ENCODE peak calls at places on chromosomes 16 and 17, in seven cellular contexts. U, K, B, Q, L, W and A are unnamed samples.

GRCh38 chr16:81767987-81768592 is 11.0 kb upstream of the PLCG2 start:
- DNase-seq in U (no peak), Q (no peak), K (no peak), W (no peak), B (no peak), L (no peak), A (no peak)

GRCh38 chr17:66301418-66301863 is 972 bp upstream of the PRKCA start:
- DNase-seq in B (no peak), L (no peak), U (no peak), Q (no peak), K (peak; percentile 10), W (no peak), A (no peak)

GRCh38 chr17:29630630-29631193 is 8.0 kb upstream of the CORO6 start:
- DNase-seq in U (no peak), K (no peak), Q (no peak), B (no peak), L (no peak), W (no peak), A (no peak)

GRCh38 chr17:67696853-67697505 is 20.8 kb upstream of the NOL11 start:
- DNase-seq in W (no peak), Q (no peak), B (no peak), U (no peak), K (no peak), L (no peak), A (no peak)

GRCh38 chr17:57256708-57257112 is 387 bp downstream of the MSI2 start:
- DNase-seq in U (no peak), Q (peak; percentile 33), W (peak; percentile 53), L (peak; percentile 36), B (peak; percentile 40), K (peak; percentile 34), A (peak; percentile 41)

GRCh38 chr17:48637323-48638260 is 11.4 kb upstream of the HOXB9 start:
- DNase-seq in W (no peak), U (no peak), B (no peak), K (no peak), L (no peak), Q (peak; percentile 99), A (no peak)

GRCh38 chr16:83793179-83793578 is 14.6 kb upstream of the HSBP1 start:
- DNase-seq in K (no peak), B (no peak), U (no peak), L (no peak), Q (no peak), W (no peak), A (no peak)

GRCh38 chr17:41406205-41406604 is 8.8 kb upstream of the KRT31 start:
- DNase-seq in K (no peak), W (no peak), L (no peak), B (no peak), U (no peak), Q (no peak), A (no peak)

GRCh38 chr17:12985431-12986285 is 32.2 kb downstream of the ELAC2 start:
- DNase-seq in Q (no peak), W (no peak), U (no peak), K (no peak), B (no peak), L (peak; percentile 67), A (no peak)

GRCh38 chr17:80036715-80037477 is 454 bp downstream of the CCDC40 start:
- DNase-seq in W (peak; percentile 64), Q (peak; percentile 75), B (no peak), U (no peak), L (peak; percentile 50), K (peak; percentile 37), A (peak; percentile 50)

GRCh38 chr16:4769306-4769638 is 2.3 kb upstream of the ZNF500 start:
- DNase-seq in U (no peak), L (no peak), K (no peak), B (no peak), W (no peak), Q (no peak), A (no peak)

GRCh38 chr16:23209606-23210005 is 27.1 kb downstream of the SCNN1G start:
- DNase-seq in L (no peak), K (peak; percentile 47), W (no peak), B (no peak), U (no peak), Q (no peak), A (no peak)

GRCh38 chr16:81446318-81447275 is 2.0 kb downstream of the CMIP start:
- DNase-seq in B (no peak), W (no peak), Q (peak; percentile 52), L (no peak), U (no peak), K (peak; percentile 61), A (peak; percentile 62)

GRCh38 chr17:31907342-31907975 is 6.0 kb upstream of the UTP6 start:
- DNase-seq in W (no peak), L (peak; percentile 36), U (peak; percentile 70), Q (no peak), K (peak; percentile 40), B (no peak), A (no peak)

GRCh38 chr16:88807626-88808453 is 3.9 kb downstream of the APRT start:
- DNase-seq in Q (no peak), K (no peak), B (no peak), U (peak; percentile 61), W (no peak), L (no peak), A (no peak)

GRCh38 chr17:8991514-8992285 is 26.2 kb upstream of the PIK3R5 start:
- DNase-seq in B (peak; percentile 64), W (peak; percentile 58), U (peak; percentile 83), L (peak; percentile 69), K (peak; percentile 70), Q (peak; percentile 54), A (peak; percentile 65)

GRCh38 chr17:8883353-8883752 is 15.9 kb upstream of the PIK3R6 start:
- DNase-seq in L (no peak), K (no peak), B (no peak), U (no peak), Q (no peak), W (no peak), A (no peak)

GRCh38 chr16:48542020-48542473 is 67.9 kb downstream of the N4BP1 start:
- DNase-seq in W (peak; percentile 75), Q (peak; percentile 64), K (peak; percentile 48), U (peak; percentile 83), L (peak; percentile 37), B (peak; percentile 61), A (no peak)

GRCh38 chr16:29231231-29231630 is 175.3 kb downstream of the NPIPB11 start:
- DNase-seq in W (no peak), K (no peak), U (peak; percentile 68), L (no peak), Q (no peak), B (no peak), A (no peak)

GRCh38 chr16:51989637-51990230 is 557.2 kb downstream of the TOX3 start:
- DNase-seq in W (no peak), L (no peak), B (no peak), Q (no peak), K (no peak), U (no peak), A (no peak)

GRCh38 chr16:77499373-77500285 is 64.8 kb upstream of the ADAMTS18 start:
- DNase-seq in Q (peak; percentile 8), W (no peak), U (peak; percentile 76), K (peak; percentile 8), B (no peak), L (peak; percentile 29), A (no peak)

GRCh38 chr16:15674571-15674970 is 24.5 kb downstream of the NDE1 start:
- DNase-seq in B (no peak), Q (no peak), W (no peak), U (no peak), K (no peak), L (no peak), A (no peak)

GRCh38 chr16:11586856-11587642 is at the start of gene LITAF:
- DNase-seq in K (peak; percentile 76), Q (peak; percentile 64), W (peak; percentile 80), L (peak; percentile 66), B (peak; percentile 57), U (peak; percentile 86), A (peak; percentile 57)

GRCh38 chr16:72291121-72291520 is 119.2 kb upstream of the PMFBP1 start:
- DNase-seq in W (no peak), L (no peak), K (no peak), B (no peak), Q (no peak), U (no peak), A (no peak)

GRCh38 chr16:4792951-4793513 is 2.1 kb upstream of the SMIM22 start:
- DNase-seq in W (no peak), U (no peak), B (no peak), K (no peak), L (no peak), Q (no peak), A (no peak)

DNA sequence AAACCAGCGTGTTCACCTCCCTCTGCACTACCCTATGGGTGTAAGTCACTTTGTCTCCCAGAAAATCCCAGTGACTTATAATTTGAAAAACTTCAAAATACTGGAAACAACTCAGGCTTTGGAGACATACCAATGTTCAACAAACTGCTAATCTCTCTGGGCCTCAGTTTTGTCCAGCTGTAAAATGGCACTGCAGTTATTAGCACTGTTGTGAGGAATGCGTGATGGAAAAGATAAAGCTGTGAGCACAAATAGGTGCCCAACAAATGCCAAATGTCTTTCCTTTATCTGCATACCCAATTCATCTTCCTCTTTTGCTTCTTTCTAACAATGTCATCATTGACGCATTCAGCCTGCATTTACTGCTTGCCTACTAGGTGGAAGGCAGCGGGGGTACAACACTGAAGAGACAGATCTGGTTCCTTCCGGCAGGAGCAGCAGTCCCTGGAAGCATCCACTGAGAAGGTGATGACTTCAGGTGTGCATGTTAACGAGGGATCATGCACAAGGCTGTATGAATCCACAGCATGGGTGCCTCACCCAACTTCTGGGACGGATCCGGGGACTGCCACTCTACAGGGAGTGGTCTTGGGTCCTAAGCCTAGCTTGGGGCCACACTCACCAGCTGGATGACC is 63.4 kb downstream of the CYTH1 start:
- DNase-seq in L (no peak), Q (no peak), K (no peak), B (no peak), W (no peak), U (no peak), A (no peak)
- H3K4me1 ChIP-seq in L (peaks cover 77% of the 10 kb centered on the region), Q (peaks cover 30% of the 10 kb centered on the region), K (peaks cover 85% of the 10 kb centered on the region), B (peaks cover 40% of the 10 kb centered on the region), W (peaks cover 94% of the 10 kb centered on the region), U (peaks cover 58% of the 10 kb centered on the region), A (peaks cover 100% of the 10 kb centered on the region)

DNA sequence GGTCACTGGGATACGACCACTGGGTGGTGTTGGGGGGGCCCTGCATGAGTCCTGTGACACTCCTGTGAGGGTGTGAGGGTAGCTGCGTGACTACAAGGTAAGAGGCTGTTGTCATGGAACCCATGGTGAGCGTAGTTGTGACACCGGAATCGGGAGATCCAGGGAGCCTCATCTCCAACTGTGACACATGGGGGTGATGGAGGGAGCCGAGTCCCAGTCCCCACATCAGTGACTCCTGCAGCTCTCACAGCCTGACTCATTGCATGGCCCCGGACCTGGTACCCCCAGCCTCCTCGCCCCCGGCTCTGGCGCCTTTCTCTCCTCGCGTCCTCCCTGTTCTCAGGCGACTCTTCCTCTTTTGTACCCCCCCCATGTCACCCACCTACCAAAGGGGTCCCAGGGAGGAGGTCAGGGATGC is 14.2 kb downstream of the CDH16 start:
- DNase-seq in K (no peak), Q (no peak), U (no peak), W (no peak), L (no peak), B (no peak), A (no peak)
- H3K4me1 ChIP-seq in K (peaks cover 39% of the 10 kb centered on the region), Q (peaks cover 31% of the 10 kb centered on the region), U (peaks cover 76% of the 10 kb centered on the region), W (peaks cover 42% of the 10 kb centered on the region), L (peaks cover 86% of the 10 kb centered on the region), B (peaks cover 18% of the 10 kb centered on the region), A (peaks cover 11% of the 10 kb centered on the region)

GRCh38 chr16:693766-694165 is 3.6 kb upstream of the WDR24 start:
- DNase-seq in U (no peak), B (no peak), K (no peak), L (no peak), Q (no peak), W (no peak), A (no peak)
- H3K4me1 ChIP-seq in U (peaks cover 50% of the 10 kb centered on the region), B (peaks cover 27% of the 10 kb centered on the region), K (peaks cover 38% of the 10 kb centered on the region), L (peaks cover 37% of the 10 kb centered on the region), Q (peaks cover 32% of the 10 kb centered on the region), W (peaks cover 40% of the 10 kb centered on the region), A (peaks cover 40% of the 10 kb centered on the region)

GRCh38 chr17:63486317-63487013 is 9.6 kb downstream of the ACE start:
- DNase-seq in K (no peak), B (no peak), U (no peak), W (no peak), Q (no peak), L (no peak), A (no peak)
- H3K4me1 ChIP-seq in K (no peaks in the 10 kb centered on the region), B (no peaks in the 10 kb centered on the region), U (no peaks in the 10 kb centered on the region), W (no peaks in the 10 kb centered on the region), Q (peaks cover 1% of the 10 kb centered on the region), L (no peaks in the 10 kb centered on the region), A (no peaks in the 10 kb centered on the region)